ENCODE peak calls at places on chromosome 20, in six cellular contexts. One of them, this sample, is unnamed.

GRCh38 chr20:39822667-39823066 is 860.5 kb downstream of the DHX35 start:
- DNase-seq in ovary: no peak
- DNase-seq in SK-N-SH: no peak
- DNase-seq in A549: no peak
- DNase-seq in K562: no peak
- DNase-seq in sigmoid colon: no peak
- DNase-seq in this sample: no peak

GRCh38 chr20:40562031-40562430 is 127.0 kb downstream of the MAFB start:
- DNase-seq in ovary: no peak
- DNase-seq in SK-N-SH: no peak
- DNase-seq in A549: peak
- DNase-seq in K562: no peak
- DNase-seq in sigmoid colon: no peak
- DNase-seq in this sample: no peak

GRCh38 chr20:54140927-54141566 is 32.7 kb downstream of the CYP24A1 start:
- DNase-seq in ovary: no peak
- DNase-seq in SK-N-SH: no peak
- DNase-seq in A549: peak
- DNase-seq in K562: no peak
- DNase-seq in sigmoid colon: no peak
- DNase-seq in this sample: no peak

GRCh38 chr20:46523696-46524328 is 10.5 kb upstream of the ZNF334 start:
- DNase-seq in ovary: no peak
- DNase-seq in SK-N-SH: no peak
- DNase-seq in A549: no peak
- DNase-seq in K562: no peak
- DNase-seq in sigmoid colon: no peak
- DNase-seq in this sample: no peak

GRCh38 chr20:2335096-2335495 is 39.3 kb downstream of the TGM3 start:
- DNase-seq in ovary: no peak
- DNase-seq in SK-N-SH: no peak
- DNase-seq in A549: no peak
- DNase-seq in K562: no peak
- DNase-seq in sigmoid colon: no peak
- DNase-seq in this sample: no peak

GRCh38 chr20:53859684-53860083 is 210.7 kb downstream of the BCAS1 start:
- DNase-seq in ovary: no peak
- DNase-seq in SK-N-SH: no peak
- DNase-seq in A549: no peak
- DNase-seq in K562: no peak
- DNase-seq in sigmoid colon: peak
- DNase-seq in this sample: no peak

GRCh38 chr20:772806-773205 is 4.5 kb upstream of the SLC52A3 start:
- DNase-seq in ovary: no peak
- DNase-seq in SK-N-SH: no peak
- DNase-seq in A549: no peak
- DNase-seq in K562: no peak
- DNase-seq in sigmoid colon: no peak
- DNase-seq in this sample: no peak

GRCh38 chr20:20744170-20744725 is 31.8 kb upstream of the RALGAPA2 start:
- DNase-seq in ovary: no peak
- DNase-seq in SK-N-SH: no peak
- DNase-seq in A549: no peak
- DNase-seq in K562: no peak
- DNase-seq in sigmoid colon: no peak
- DNase-seq in this sample: peak

GRCh38 chr20:21074605-21075336 is 31.4 kb downstream of the LINC00237 start:
- DNase-seq in ovary: no peak
- DNase-seq in SK-N-SH: no peak
- DNase-seq in A549: no peak
- DNase-seq in K562: no peak
- DNase-seq in sigmoid colon: no peak
- DNase-seq in this sample: no peak

GRCh38 chr20:20525756-20526155 is 157.9 kb downstream of the INSM1 start:
- DNase-seq in ovary: no peak
- DNase-seq in SK-N-SH: no peak
- DNase-seq in A549: no peak
- DNase-seq in K562: no peak
- DNase-seq in sigmoid colon: no peak
- DNase-seq in this sample: no peak

GRCh38 chr20:13130100-13130706 is 90.9 kb upstream of the ISM1 start:
- DNase-seq in ovary: no peak
- DNase-seq in SK-N-SH: no peak
- DNase-seq in A549: no peak
- DNase-seq in K562: no peak
- DNase-seq in sigmoid colon: no peak
- DNase-seq in this sample: no peak
- TF ChIP-seq EP300 in ovary: no peak
- TF ChIP-seq EP300 in SK-N-SH: no peak
- TF ChIP-seq EP300 in A549: no peak
- TF ChIP-seq EP300 in K562: no peak
- TF ChIP-seq EP300 in sigmoid colon: no peak
- TF ChIP-seq EP300 in this sample: no peak

DNA sequence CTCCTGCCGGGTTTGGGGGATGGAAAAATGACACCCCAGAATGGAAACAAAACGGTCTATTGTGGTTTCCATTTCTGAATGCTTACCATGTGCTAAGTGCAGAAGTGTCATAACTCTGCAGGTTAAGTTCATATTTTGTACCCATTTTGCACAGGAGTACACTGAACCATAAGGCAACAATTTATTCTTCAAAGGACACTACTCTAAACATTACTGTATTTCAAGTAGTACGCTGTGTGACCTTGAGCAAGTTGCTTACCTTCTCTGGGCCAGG is 9.8 kb upstream of the ID1 start:
- DNase-seq in ovary: no peak
- DNase-seq in SK-N-SH: no peak
- DNase-seq in A549: no peak
- DNase-seq in K562: no peak
- DNase-seq in sigmoid colon: no peak
- DNase-seq in this sample: no peak
- H3K27ac ChIP-seq in ovary: no peak
- H3K27ac ChIP-seq in SK-N-SH: peak
- H3K27ac ChIP-seq in A549: peak
- H3K27ac ChIP-seq in K562: peak
- H3K27ac ChIP-seq in sigmoid colon: peak
- H3K27ac ChIP-seq in this sample: peak

DNA sequence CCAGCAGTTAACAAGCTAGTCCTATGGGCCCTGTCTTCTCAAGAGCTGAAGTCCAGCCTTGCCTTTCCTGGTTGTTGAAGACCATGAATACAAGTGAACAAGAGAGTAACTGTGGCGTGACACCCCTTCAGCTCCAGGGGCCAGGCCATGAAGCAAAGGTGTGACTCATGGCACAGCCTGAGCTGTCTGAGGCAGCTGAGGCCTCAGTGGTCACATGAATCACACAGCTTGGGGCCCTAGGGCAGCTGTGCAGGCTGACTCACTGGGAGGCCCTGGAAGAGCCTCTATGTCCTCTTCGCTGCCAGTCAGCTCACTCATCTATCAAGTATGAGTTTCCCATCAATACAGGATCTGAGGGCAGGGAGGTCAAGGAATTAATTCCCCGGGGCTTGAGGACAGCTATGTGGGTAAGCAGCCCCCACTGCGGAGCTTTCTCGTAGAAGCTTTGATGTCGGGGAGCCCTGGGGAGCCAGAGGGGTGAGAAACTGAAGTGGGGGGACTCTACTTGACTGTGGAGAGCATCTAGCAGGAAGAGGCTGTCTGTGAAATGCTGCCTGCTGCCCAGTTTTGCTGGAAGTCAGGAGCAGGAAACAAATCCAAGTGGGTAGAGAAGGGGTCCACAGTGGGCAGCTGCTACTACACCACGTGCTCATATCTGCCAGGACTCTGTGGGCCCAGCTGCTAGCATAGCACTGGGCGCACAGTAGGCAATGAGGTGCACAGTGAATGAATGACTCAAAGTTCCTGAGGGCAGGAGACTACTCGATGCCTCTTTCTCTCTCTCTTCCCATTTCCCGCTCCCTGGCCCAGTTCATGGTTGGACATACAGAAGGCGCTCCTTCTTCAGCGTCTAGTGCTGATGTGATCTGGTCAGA is 13.7 kb upstream of the FAM83C start:
- DNase-seq in ovary: no peak
- DNase-seq in SK-N-SH: no peak
- DNase-seq in A549: peak
- DNase-seq in K562: peak
- DNase-seq in sigmoid colon: no peak
- DNase-seq in this sample: no peak
- TF ChIP-seq EP300 in ovary: no peak
- TF ChIP-seq EP300 in SK-N-SH: peak
- TF ChIP-seq EP300 in A549: peak
- TF ChIP-seq EP300 in K562: peak
- TF ChIP-seq EP300 in sigmoid colon: no peak
- TF ChIP-seq EP300 in this sample: no peak

GRCh38 chr20:18507218-18508191 is at the start of gene SEC23B:
- DNase-seq in ovary: peak
- DNase-seq in SK-N-SH: peak
- DNase-seq in A549: peak
- DNase-seq in K562: peak
- DNase-seq in sigmoid colon: peak
- DNase-seq in this sample: peak
- H3K27ac ChIP-seq in ovary: peak
- H3K27ac ChIP-seq in SK-N-SH: peak
- H3K27ac ChIP-seq in A549: peak
- H3K27ac ChIP-seq in K562: peak
- H3K27ac ChIP-seq in sigmoid colon: peak
- H3K27ac ChIP-seq in this sample: peak

GRCh38 chr20:35618032-35618371 is 2.4 kb downstream of the SPAG4 start:
- DNase-seq in ovary: no peak
- DNase-seq in SK-N-SH: no peak
- DNase-seq in A549: no peak
- DNase-seq in K562: no peak
- DNase-seq in sigmoid colon: no peak
- DNase-seq in this sample: no peak

GRCh38 chr20:35618372-35619131 is 2.9 kb downstream of the SPAG4 start:
- DNase-seq in ovary: peak
- DNase-seq in SK-N-SH: peak
- DNase-seq in A549: no peak
- DNase-seq in K562: no peak
- DNase-seq in sigmoid colon: peak
- DNase-seq in this sample: no peak

GRCh38 chr20:35616465-35617396 is 1.1 kb downstream of the SPAG4 start:
- DNase-seq in ovary: peak
- DNase-seq in SK-N-SH: peak
- DNase-seq in A549: peak
- DNase-seq in K562: peak
- DNase-seq in sigmoid colon: peak
- DNase-seq in this sample: no peak

GRCh38 chr20:35617397-35618031 is 1.9 kb downstream of the SPAG4 start:
- DNase-seq in ovary: peak
- DNase-seq in SK-N-SH: peak
- DNase-seq in A549: peak
- DNase-seq in K562: peak
- DNase-seq in sigmoid colon: peak
- DNase-seq in this sample: no peak

DNA sequence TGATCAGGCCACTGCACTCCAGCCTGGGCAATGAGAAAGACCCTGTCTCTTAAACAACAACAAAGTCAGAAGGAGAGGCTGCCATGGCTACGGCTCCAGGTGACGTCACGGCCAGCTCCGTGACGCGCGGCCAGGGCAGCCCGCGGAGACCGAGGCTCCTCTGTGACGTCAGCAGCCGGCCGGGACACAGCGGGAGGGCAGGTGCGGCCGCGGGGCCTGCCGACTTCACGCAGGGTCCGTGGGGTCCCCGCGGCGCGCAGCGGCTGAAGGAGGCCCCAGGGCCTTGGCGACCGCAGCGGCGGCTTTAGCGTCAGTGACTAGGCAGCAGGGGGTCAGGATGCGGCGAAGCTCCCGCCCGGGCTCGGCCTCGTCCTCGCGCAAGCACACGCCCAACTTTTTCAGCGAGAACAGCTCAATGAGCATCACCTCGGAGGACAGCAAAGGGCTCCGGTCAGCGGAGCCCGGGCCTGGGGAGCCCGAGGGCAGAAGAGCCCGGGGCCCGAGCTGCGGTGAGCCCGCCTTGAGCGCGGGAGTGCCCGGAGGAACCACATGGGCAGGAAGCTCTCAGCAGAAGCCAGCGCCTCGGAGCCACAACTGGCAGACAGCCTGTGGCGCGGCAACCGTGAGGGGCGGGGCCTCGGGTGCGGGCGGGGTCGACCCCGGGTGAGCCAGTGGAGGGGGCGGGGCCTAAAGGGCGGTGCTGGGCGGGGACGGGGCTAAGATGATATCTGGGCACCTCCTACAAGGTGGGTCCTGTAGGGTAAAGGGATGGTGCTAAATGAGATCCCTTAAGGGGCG is at the start of gene SPAG4:
- DNase-seq in ovary: peak
- DNase-seq in SK-N-SH: peak
- DNase-seq in A549: peak
- DNase-seq in K562: peak
- DNase-seq in sigmoid colon: peak
- DNase-seq in this sample: peak
- TF ChIP-seq EP300 in ovary: no peak
- TF ChIP-seq EP300 in SK-N-SH: no peak
- TF ChIP-seq EP300 in A549: no peak
- TF ChIP-seq EP300 in K562: no peak
- TF ChIP-seq EP300 in sigmoid colon: no peak
- TF ChIP-seq EP300 in this sample: no peak

GRCh38 chr20:37348643-37349516 is 2.9 kb downstream of the SRC start:
- DNase-seq in ovary: no peak
- DNase-seq in SK-N-SH: peak
- DNase-seq in A549: no peak
- DNase-seq in K562: peak
- DNase-seq in sigmoid colon: peak
- DNase-seq in this sample: no peak
- H3K27ac ChIP-seq in ovary: no peak
- H3K27ac ChIP-seq in SK-N-SH: no peak
- H3K27ac ChIP-seq in A549: peak
- H3K27ac ChIP-seq in K562: no peak
- H3K27ac ChIP-seq in sigmoid colon: peak
- H3K27ac ChIP-seq in this sample: peak

DNA sequence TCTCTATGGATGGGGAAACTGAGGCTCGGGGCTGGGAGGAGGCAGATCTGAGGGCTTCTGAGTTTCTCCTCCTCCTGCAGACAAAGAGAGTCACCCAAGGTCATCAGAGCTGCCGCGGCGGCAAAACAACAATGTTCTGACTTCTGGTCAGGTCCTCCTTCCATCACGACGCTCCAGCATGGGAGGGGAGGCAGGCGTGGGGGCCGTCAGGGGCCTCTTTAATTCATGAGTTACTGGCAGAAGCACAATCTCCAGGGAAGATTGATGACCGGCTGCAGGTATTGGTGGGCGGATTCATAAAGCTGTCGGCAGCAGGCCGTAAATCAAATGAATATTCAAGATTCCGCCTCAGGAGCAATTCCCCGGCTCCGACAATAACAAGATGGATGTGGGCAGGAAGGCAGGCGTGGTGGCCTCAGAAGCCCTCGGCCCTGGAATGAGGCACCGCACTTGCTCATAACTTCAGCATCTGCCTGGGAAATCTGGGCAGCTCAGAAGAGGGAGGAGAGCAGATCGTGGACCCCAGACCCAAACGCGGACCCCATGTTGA is 19.1 kb downstream of the PCK1 start:
- DNase-seq in ovary: no peak
- DNase-seq in SK-N-SH: no peak
- DNase-seq in A549: no peak
- DNase-seq in K562: no peak
- DNase-seq in sigmoid colon: peak
- DNase-seq in this sample: no peak
- TF ChIP-seq EP300 in ovary: no peak
- TF ChIP-seq EP300 in SK-N-SH: no peak
- TF ChIP-seq EP300 in A549: no peak
- TF ChIP-seq EP300 in K562: no peak
- TF ChIP-seq EP300 in sigmoid colon: peak
- TF ChIP-seq EP300 in this sample: no peak